ENCODE peak calls at places on chromosome 16, in four cellular contexts. X, K, V and P are unnamed samples.

GRCh38 chr16:84918006-84918909 is 93.1 kb downstream of the ZDHHC7 start:
- DNase-seq in X (no peak), K (no peak), V (no peak), P (no peak)

GRCh38 chr16:24088767-24089166 is 167.4 kb upstream of the CACNG3 start:
- DNase-seq in X (no peak), K (no peak), V (no peak), P (no peak)

GRCh38 chr16:57371494-57372371 is 557 bp upstream of the CX3CL1 start:
- DNase-seq in X (no peak), K (no peak), V (no peak), P (no peak)

GRCh38 chr16:67942200-67942509 is 1.8 kb downstream of the LCAT start:
- DNase-seq in X (peak), K (no peak), V (peak), P (peak)

GRCh38 chr16:4110680-4111079 is 5.6 kb downstream of the ADCY9 start:
- DNase-seq in X (no peak), K (no peak), V (no peak), P (no peak)

GRCh38 chr16:29757950-29758466 is 12.2 kb upstream of the C16orf54 start:
- DNase-seq in X (no peak), K (no peak), V (no peak), P (no peak)

GRCh38 chr16:897200-897543 is 73.6 kb downstream of the LMF1 start:
- DNase-seq in X (no peak), K (no peak), V (no peak), P (no peak)

GRCh38 chr16:1863681-1864460 is 8.1 kb downstream of the MEIOB start:
- DNase-seq in X (peak), K (peak), V (peak), P (no peak)

GRCh38 chr16:56367764-56368163 is 57.6 kb downstream of the AMFR start:
- DNase-seq in X (no peak), K (no peak), V (no peak), P (no peak)

GRCh38 chr16:84806256-84806889 is 13.4 kb upstream of the CRISPLD2 start:
- DNase-seq in X (no peak), K (no peak), V (peak), P (peak)

GRCh38 chr16:84887207-84887606 is 67.4 kb downstream of the CRISPLD2 start:
- DNase-seq in X (no peak), K (no peak), V (no peak), P (no peak)

GRCh38 chr16:7497667-7498066 is 165.0 kb downstream of the RBFOX1 start:
- DNase-seq in X (no peak), K (no peak), V (no peak), P (no peak)

GRCh38 chr16:31880322-31880979 is 6.8 kb downstream of the ZNF267 start:
- DNase-seq in X (no peak), K (no peak), V (peak), P (peak)

GRCh38 chr16:280991-281659 is 734 bp downstream of the ARHGDIG start:
- DNase-seq in X (no peak), K (no peak), V (no peak), P (no peak)

GRCh38 chr16:149024-149675 is 3.3 kb upstream of the HBZ start:
- DNase-seq in X (no peak), K (no peak), V (no peak), P (no peak)

GRCh38 chr16:54407596-54407995 is 121.0 kb upstream of the IRX3 start:
- DNase-seq in X (no peak), K (no peak), V (no peak), P (no peak)

GRCh38 chr16:3819741-3820724 is 60.5 kb downstream of the CREBBP start:
- DNase-seq in X (no peak), K (peak), V (peak), P (peak)

GRCh38 chr16:12340151-12340733 is 363.7 kb downstream of the SNX29 start:
- DNase-seq in X (peak), K (peak), V (peak), P (peak)

GRCh38 chr16:58299757-58300349 is 5.0 kb upstream of the PRSS54 start:
- DNase-seq in X (peak), K (peak), V (peak), P (peak)

GRCh38 chr16:51440096-51440495 is 289.0 kb upstream of the SALL1 start:
- DNase-seq in X (no peak), K (no peak), V (no peak), P (no peak)

GRCh38 chr16:64397945-64398508 is 723.8 kb downstream of the CDH11 start:
- DNase-seq in X (no peak), K (no peak), V (peak), P (no peak)

GRCh38 chr16:492211-492875 is 35.2 kb upstream of the CAPN15 start:
- DNase-seq in X (no peak), K (no peak), V (no peak), P (no peak)

GRCh38 chr16:19926449-19927390 is 42.1 kb upstream of the GPRC5B start:
- DNase-seq in X (no peak), K (peak), V (peak), P (peak)

GRCh38 chr16:72073831-72074230 is 10.8 kb downstream of the HPR start:
- DNase-seq in X (no peak), K (no peak), V (no peak), P (no peak)

GRCh38 chr16:56193951-56194726 is 2.9 kb downstream of the GNAO1 start:
- DNase-seq in X (peak), K (no peak), V (no peak), P (no peak)

GRCh38 chr16:68257251-68257905 is 6.9 kb upstream of the SLC7A6 start:
- DNase-seq in X (peak), K (no peak), V (peak), P (no peak)

GRCh38 chr16:4212934-4213296 is 29.0 kb downstream of the SRL start:
- DNase-seq in X (no peak), K (peak), V (no peak), P (peak)

GRCh38 chr16:2022723-2023097 is 3.1 kb downstream of the NPW start:
- DNase-seq in X (peak), K (no peak), V (peak), P (peak)

GRCh38 chr16:81415757-81416156 is 28.9 kb upstream of the CMIP start:
- DNase-seq in X (no peak), K (no peak), V (no peak), P (no peak)

GRCh38 chr16:69563605-69564580 is 1.9 kb upstream of the NFAT5 start:
- DNase-seq in X (peak), K (no peak), V (peak), P (peak)

GRCh38 chr16:81696136-81696958 is 82.7 kb upstream of the PLCG2 start:
- DNase-seq in X (no peak), K (no peak), V (no peak), P (no peak)

GRCh38 chr16:1466054-1466453 is 8.8 kb downstream of the CLCN7 start:
- DNase-seq in X (no peak), K (no peak), V (no peak), P (no peak)

GRCh38 chr16:14513389-14514107 is 116.5 kb downstream of the PARN start:
- DNase-seq in X (no peak), K (no peak), V (no peak), P (no peak)

GRCh38 chr16:22240023-22240697 is 34.1 kb downstream of the EEF2K start:
- DNase-seq in X (no peak), K (no peak), V (no peak), P (no peak)

GRCh38 chr16:68275611-68276191 is 11.4 kb downstream of the SLC7A6 start:
- DNase-seq in X (peak), K (no peak), V (no peak), P (no peak)

GRCh38 chr16:87464691-87465300 is 28.0 kb downstream of the ZCCHC14 start:
- DNase-seq in X (no peak), K (no peak), V (peak), P (peak)

GRCh38 chr16:53530741-53531140 is 27.7 kb upstream of the AKTIP start:
- DNase-seq in X (no peak), K (no peak), V (no peak), P (no peak)

GRCh38 chr16:3578610-3579551 is 1.7 kb upstream of the NLRC3 start:
- DNase-seq in X (peak), K (no peak), V (no peak), P (no peak)

GRCh38 chr16:65176603-65177002 is 54.7 kb upstream of the CDH11 start:
- DNase-seq in X (no peak), K (no peak), V (no peak), P (no peak)

GRCh38 chr16:71303938-71304337 is 14.7 kb upstream of the CMTR2 start:
- DNase-seq in X (no peak), K (peak), V (peak), P (no peak)

GRCh38 chr16:77043076-77043475 is 147.9 kb upstream of the MON1B start:
- DNase-seq in X (peak), K (peak), V (peak), P (peak)
- TF ChIP-seq CTCF in X (peak), K (peak), V (peak), P (peak)

GRCh38 chr16:27695161-27695560 is 145.2 kb downstream of the KATNIP start:
- DNase-seq in X (no peak), K (no peak), V (no peak), P (no peak)

GRCh38 chr16:27700596-27700995 is 150.7 kb downstream of the KATNIP start:
- DNase-seq in X (no peak), K (no peak), V (no peak), P (no peak)

GRCh38 chr16:27698746-27699145 is 148.8 kb downstream of the KATNIP start:
- DNase-seq in X (no peak), K (no peak), V (no peak), P (no peak)

GRCh38 chr16:27699540-27699939 is 149.6 kb downstream of the KATNIP start:
- DNase-seq in X (no peak), K (no peak), V (no peak), P (no peak)

DNA sequence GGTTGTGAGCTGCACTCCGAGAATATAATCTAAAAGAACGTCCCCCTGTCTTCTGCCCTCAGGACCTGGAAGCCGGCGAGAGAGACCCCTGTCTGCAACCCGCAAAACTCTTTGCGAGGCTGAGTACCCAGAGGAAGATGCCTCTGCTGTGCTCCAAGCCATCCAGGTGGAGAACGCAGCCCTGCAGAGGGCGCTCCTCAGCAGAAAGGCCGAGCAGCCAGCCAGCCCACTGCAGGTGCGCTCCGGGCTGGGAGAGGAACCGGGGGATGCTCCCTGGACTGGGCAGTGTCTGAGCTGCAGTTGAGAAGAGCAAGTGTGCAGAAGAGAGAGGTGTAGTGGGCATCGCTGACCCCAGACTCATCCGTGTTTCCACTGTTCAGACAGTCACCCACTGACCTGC is 148.3 kb downstream of the KATNIP start:
- DNase-seq in X (no peak), K (no peak), V (no peak), P (no peak)
- TF ChIP-seq CTCF in X (peak), K (peak), V (peak), P (peak)

DNA sequence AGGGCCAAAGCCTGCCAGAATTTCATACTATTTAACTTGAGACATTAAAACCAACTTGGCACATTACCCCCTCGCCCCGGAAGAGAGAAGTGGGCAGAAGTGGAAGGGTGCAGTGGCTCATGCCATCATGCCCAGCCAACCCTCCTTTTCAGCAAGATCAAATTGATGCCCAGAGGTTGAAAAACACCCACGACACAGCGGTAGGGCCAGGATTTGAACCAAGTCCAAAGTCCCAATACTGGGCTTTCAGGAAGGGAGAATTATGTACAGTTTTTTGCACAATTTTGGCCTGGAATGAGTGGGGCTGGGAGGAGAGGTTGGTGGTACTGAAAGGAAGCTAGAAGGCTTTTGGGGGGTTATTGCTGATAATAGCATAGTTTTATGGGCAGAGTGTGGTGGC is 11.0 kb downstream of the PDP2 start:
- DNase-seq in X (no peak), K (no peak), V (no peak), P (no peak)
- TF ChIP-seq CTCF in X (no peak), K (no peak), V (no peak), P (no peak)

DNA sequence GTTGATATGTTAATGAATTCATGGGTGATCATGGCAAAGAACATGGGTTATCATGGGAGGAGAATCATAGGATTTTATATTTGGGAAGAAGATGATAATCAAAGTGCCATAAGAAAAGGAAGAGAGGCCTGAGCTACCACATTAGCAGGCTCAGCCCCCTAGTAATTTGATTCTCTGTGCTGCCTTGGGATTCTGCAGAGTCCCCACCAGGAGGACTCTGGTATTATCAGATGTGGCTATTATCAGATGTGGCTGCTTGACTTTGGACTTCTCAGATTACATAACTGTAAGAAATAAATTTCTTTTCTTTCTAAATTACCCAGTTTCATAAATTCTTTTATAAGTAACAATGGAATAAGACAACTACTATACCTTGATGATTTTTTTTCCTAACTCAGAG is 137.6 kb downstream of the ITFG1 start:
- DNase-seq in X (no peak), K (no peak), V (no peak), P (no peak)
- TF ChIP-seq CTCF in X (no peak), K (no peak), V (peak), P (no peak)

GRCh38 chr16:86088287-86088686 is 189.3 kb downstream of the IRF8 start:
- DNase-seq in X (no peak), K (no peak), V (no peak), P (no peak)
- TF ChIP-seq CTCF in X (no peak), K (no peak), V (no peak), P (no peak)